ENCODE peak calls at places on chromosomes 6 and 20, in four cellular contexts. One of them, this sample, is unnamed.

GRCh38 chr6:16762547-16763477 is 1.6 kb upstream of the ATXN1 start:
- DNase-seq in GM23338: peak
- DNase-seq in ELR: peak
- DNase-seq in omental fat pad: no peak
- DNase-seq in this sample: no peak

GRCh38 chr20:38229376-38230252 is 30.9 kb downstream of the KIAA1755 start:
- DNase-seq in GM23338: peak
- DNase-seq in ELR: peak
- DNase-seq in omental fat pad: no peak
- DNase-seq in this sample: no peak

GRCh38 chr20:47843886-47844567 is 58.7 kb upstream of the SULF2 start:
- DNase-seq in ELR: no peak
- DNase-seq in omental fat pad: no peak
- DNase-seq in GM23338: peak
- DNase-seq in this sample: no peak

GRCh38 chr6:7974932-7975763 is 64.6 kb upstream of the TXNDC5 start:
- DNase-seq in GM23338: no peak
- DNase-seq in ELR: peak
- DNase-seq in omental fat pad: peak
- DNase-seq in this sample: peak

GRCh38 chr6:35305117-35305516 is 7.5 kb downstream of the DEF6 start:
- DNase-seq in GM23338: peak
- DNase-seq in omental fat pad: no peak
- DNase-seq in ELR: no peak
- DNase-seq in this sample: no peak

GRCh38 chr6:106181664-106182418 is 95.7 kb downstream of the PRDM1 start:
- DNase-seq in omental fat pad: no peak
- DNase-seq in ELR: peak
- DNase-seq in GM23338: no peak
- DNase-seq in this sample: no peak

GRCh38 chr20:48155231-48155630 is 369.9 kb upstream of the SULF2 start:
- DNase-seq in omental fat pad: no peak
- DNase-seq in ELR: no peak
- DNase-seq in GM23338: no peak
- DNase-seq in this sample: peak

GRCh38 chr20:53154540-53154939 is 182.4 kb downstream of the TSHZ2 start:
- DNase-seq in GM23338: no peak
- DNase-seq in omental fat pad: no peak
- DNase-seq in ELR: no peak
- DNase-seq in this sample: no peak

GRCh38 chr6:116118608-116119007 is 7.3 kb downstream of the COL10A1 start:
- DNase-seq in ELR: peak
- DNase-seq in GM23338: no peak
- DNase-seq in omental fat pad: no peak
- DNase-seq in this sample: no peak

GRCh38 chr6:147817042-147817689 is 308.7 kb downstream of the SAMD5 start:
- DNase-seq in ELR: no peak
- DNase-seq in omental fat pad: no peak
- DNase-seq in GM23338: no peak
- DNase-seq in this sample: no peak

GRCh38 chr6:144578385-144579350 is 293.5 kb downstream of the UTRN start:
- DNase-seq in omental fat pad: no peak
- DNase-seq in GM23338: no peak
- DNase-seq in ELR: peak
- DNase-seq in this sample: no peak

GRCh38 chr20:22106308-22106938 is 401.0 kb downstream of the PAX1 start:
- DNase-seq in GM23338: peak
- DNase-seq in ELR: peak
- DNase-seq in omental fat pad: no peak
- DNase-seq in this sample: no peak